ENCODE peak calls at places on chromosomes 3 and 15, in four cellular contexts. S is hepatocyte; A is activated CD4-positive, alpha-beta T cell treated with anti-CD3 and anti-CD28 coated beads, Interleukin-2, amount 50 U/mL, for 24 hours; I is nephron progenitor cell. D is an unnamed sample.
A peak's percentile ranks its signal among the peaks of the same experiment; 100 is the strongest.

GRCh38 chr15:68503791-68504720 is 72.1 kb upstream of the ITGA11 start:
- DNase-seq in S (no peak), A (no peak), I (no peak), D (no peak)

GRCh38 chr3:108292905-108293328 is 3.4 kb upstream of the HHLA2 start:
- DNase-seq in S (no peak), A (no peak), I (no peak), D (no peak)

GRCh38 chr3:188683032-188683491 is 488.7 kb upstream of the TPRG1 start:
- DNase-seq in S (peak; percentile 20), A (peak; percentile 14), I (no peak), D (no peak)

GRCh38 chr3:99644741-99645140 is 6.3 kb downstream of the COL8A1 start:
- DNase-seq in S (no peak), A (no peak), I (no peak), D (no peak)

GRCh38 chr3:57060089-57060829 is at the start of gene SPATA12:
- DNase-seq in S (peak; percentile 91), A (no peak), I (no peak), D (peak; percentile 88)

GRCh38 chr15:91627473-91628309 is 225.8 kb upstream of the SLCO3A1 start:
- DNase-seq in S (peak; percentile 8), A (no peak), I (no peak), D (no peak)

GRCh38 chr15:60376677-60377095 is 21.1 kb downstream of the ANXA2 start:
- DNase-seq in S (no peak), A (no peak), I (no peak), D (peak; percentile 88)

GRCh38 chr3:38647217-38647970 is 2.1 kb downstream of the SCN5A start:
- DNase-seq in S (no peak), A (no peak), I (no peak), D (no peak)

GRCh38 chr3:190056795-190057194 is 63.9 kb downstream of the P3H2 start:
- DNase-seq in S (no peak), A (no peak), I (no peak), D (no peak)

GRCh38 chr3:119294889-119295769 is 946 bp downstream of the ARHGAP31 start:
- DNase-seq in S (peak; percentile 66), A (peak; percentile 48), I (peak; percentile 43), D (peak; percentile 48)

GRCh38 chr15:45121706-45122417 is 7.7 kb downstream of the DUOXA2 start:
- DNase-seq in S (peak; percentile 74), A (no peak), I (no peak), D (peak; percentile 10)

GRCh38 chr3:55000546-55000945 is 72.7 kb upstream of the LRTM1 start:
- DNase-seq in S (peak; percentile 77), A (no peak), I (no peak), D (peak; percentile 86)

GRCh38 chr15:49827311-49827710 is 206.5 kb downstream of the DTWD1 start:
- DNase-seq in S (no peak), A (no peak), I (no peak), D (no peak)

GRCh38 chr15:98525625-98526024 is 122.7 kb upstream of the IGF1R start:
- DNase-seq in S (peak; percentile 44), A (no peak), I (no peak), D (no peak)

GRCh38 chr15:85014932-85015331 is 33.3 kb downstream of the PDE8A start:
- DNase-seq in S (no peak), A (no peak), I (no peak), D (no peak)

D was measured in DMS53.